ENCODE peak calls at places on chromosomes 7 and 10, in five cellular contexts. Q, Y, D, O and B are unnamed samples.

GRCh38 chr7:30688718-30689221 is 6.5 kb upstream of the CRHR2 start:
- DNase-seq in Q (no peak), Y (no peak), D (peak; percentile 16), O (no peak), B (peak; percentile 14)

GRCh38 chr7:80499350-80499955 is 12.4 kb downstream of the GNAT3 start:
- DNase-seq in Q (peak; percentile 67), Y (peak; percentile 72), D (peak; percentile 81), O (no peak), B (no peak)

GRCh38 chr10:76337641-76338040 is 906.2 kb downstream of the LRMDA start:
- DNase-seq in Q (no peak), Y (no peak), D (no peak), O (no peak), B (no peak)

GRCh38 chr7:148761499-148762278 is 63.0 kb downstream of the CUL1 start:
- DNase-seq in Q (no peak), Y (no peak), D (no peak), O (no peak), B (no peak)

GRCh38 chr10:112769611-112770370 is 180.3 kb upstream of the TCF7L2 start:
- DNase-seq in Q (no peak), Y (no peak), D (no peak), O (no peak), B (no peak)

GRCh38 chr7:91892821-91893340 is 12.4 kb upstream of the MTERF1 start:
- DNase-seq in Q (no peak), Y (no peak), D (no peak), O (no peak), B (no peak)

GRCh38 chr10:56318816-56319215 is 42.2 kb downstream of the ZWINT start:
- DNase-seq in Q (no peak), Y (no peak), D (no peak), O (no peak), B (no peak)

GRCh38 chr10:125203186-125203800 is 42.9 kb upstream of the CTBP2 start:
- DNase-seq in Q (no peak), Y (no peak), D (no peak), O (no peak), B (no peak)

GRCh38 chr7:101941481-101942383 is 124.3 kb downstream of the CUX1 start:
- DNase-seq in Q (no peak), Y (no peak), D (peak; percentile 84), O (no peak), B (peak; percentile 65)

GRCh38 chr10:33723181-33723580 is 388.7 kb upstream of the NRP1 start:
- DNase-seq in Q (no peak), Y (no peak), D (no peak), O (no peak), B (no peak)

GRCh38 chr10:13334556-13334955 is 13.5 kb downstream of the SEPHS1 start:
- DNase-seq in Q (no peak), Y (no peak), D (no peak), O (no peak), B (no peak)

GRCh38 chr10:96287392-96288105 is 16.2 kb upstream of the BLNK start:
- DNase-seq in Q (no peak), Y (peak; percentile 72), D (peak; percentile 31), O (no peak), B (no peak)

GRCh38 chr7:81776972-81777371 is 7.1 kb upstream of the HGF start:
- DNase-seq in Q (no peak), Y (peak; percentile 0), D (no peak), O (no peak), B (no peak)

GRCh38 chr10:92264249-92264648 is 26.6 kb downstream of the CPEB3 start:
- DNase-seq in Q (no peak), Y (no peak), D (no peak), O (no peak), B (no peak)

GRCh38 chr10:122116331-122116730 is 127.4 kb downstream of the TACC2 start:
- DNase-seq in Q (no peak), Y (peak; percentile 26), D (peak; percentile 75), O (no peak), B (no peak)

GRCh38 chr7:38628630-38629385 is 2.4 kb downstream of the AMPH start:
- DNase-seq in Q (no peak), Y (no peak), D (no peak), O (no peak), B (no peak)

GRCh38 chr10:22491480-22491879 is 146.2 kb downstream of the SPAG6 start:
- DNase-seq in Q (no peak), Y (no peak), D (no peak), O (no peak), B (no peak)

GRCh38 chr10:8150401-8150905 is 96.0 kb downstream of the GATA3 start:
- DNase-seq in Q (no peak), Y (no peak), D (no peak), O (no peak), B (no peak)

GRCh38 chr7:110573862-110574528 is 516.9 kb upstream of the LRRN3 start:
- DNase-seq in Q (no peak), Y (peak; percentile 10), D (peak; percentile 92), O (no peak), B (no peak)

GRCh38 chr10:118799779-118800178 is 45.0 kb upstream of the CACUL1 start:
- DNase-seq in Q (no peak), Y (no peak), D (peak; percentile 24), O (no peak), B (no peak)

GRCh38 chr10:124677871-124678565 is 66.2 kb downstream of the FAM53B start:
- DNase-seq in Q (no peak), Y (no peak), D (no peak), O (no peak), B (no peak)

GRCh38 chr10:47311900-47312662 is 10.2 kb upstream of the GDF2 start:
- DNase-seq in Q (peak; percentile 76), Y (peak; percentile 48), D (peak; percentile 76), O (peak; percentile 92), B (peak; percentile 85)

GRCh38 chr7:132383962-132384361 is 192.3 kb downstream of the PLXNA4 start:
- DNase-seq in Q (no peak), Y (no peak), D (no peak), O (no peak), B (no peak)

GRCh38 chr7:24318326-24318725 is 34.3 kb downstream of the NPY start:
- DNase-seq in Q (no peak), Y (no peak), D (peak; percentile 31), O (no peak), B (no peak)

GRCh38 chr10:96334888-96335526 is 23.8 kb downstream of the OPALIN start:
- DNase-seq in Q (no peak), Y (peak; percentile 44), D (peak; percentile 55), O (no peak), B (no peak)

GRCh38 chr7:6436385-6436685 is 11.4 kb downstream of the DAGLB start:
- DNase-seq in Q (no peak), Y (no peak), D (no peak), O (no peak), B (no peak)

GRCh38 chr7:41786943-41787342 is 84.1 kb upstream of the INHBA start:
- DNase-seq in Q (no peak), Y (no peak), D (no peak), O (no peak), B (no peak)

GRCh38 chr10:131094406-131095108 is 217.0 kb downstream of the TCERG1L start:
- DNase-seq in Q (peak; percentile 91), Y (no peak), D (peak; percentile 11), O (no peak), B (no peak)

GRCh38 chr10:83915801-83916200 is 223.5 kb upstream of the GHITM start:
- DNase-seq in Q (no peak), Y (peak; percentile 21), D (no peak), O (no peak), B (no peak)

GRCh38 chr7:126635545-126635944 is 617.2 kb downstream of the GRM8 start:
- DNase-seq in Q (no peak), Y (no peak), D (no peak), O (no peak), B (no peak)

GRCh38 chr10:8588135-8588534 is 533.6 kb downstream of the GATA3 start:
- DNase-seq in Q (no peak), Y (no peak), D (no peak), O (no peak), B (no peak)

GRCh38 chr7:110388451-110388850 is 702.5 kb upstream of the LRRN3 start:
- DNase-seq in Q (no peak), Y (no peak), D (no peak), O (no peak), B (no peak)

GRCh38 chr7:44518761-44519160 is 22.4 kb downstream of the NPC1L1 start:
- DNase-seq in Q (no peak), Y (no peak), D (no peak), O (no peak), B (no peak)

GRCh38 chr10:78986419-78986818 is 82.3 kb upstream of the ZMIZ1 start:
- DNase-seq in Q (no peak), Y (no peak), D (no peak), O (no peak), B (no peak)

GRCh38 chr7:50499092-50499491 is 48.9 kb upstream of the FIGNL1 start:
- DNase-seq in Q (no peak), Y (no peak), D (no peak), O (no peak), B (no peak)

DNA sequence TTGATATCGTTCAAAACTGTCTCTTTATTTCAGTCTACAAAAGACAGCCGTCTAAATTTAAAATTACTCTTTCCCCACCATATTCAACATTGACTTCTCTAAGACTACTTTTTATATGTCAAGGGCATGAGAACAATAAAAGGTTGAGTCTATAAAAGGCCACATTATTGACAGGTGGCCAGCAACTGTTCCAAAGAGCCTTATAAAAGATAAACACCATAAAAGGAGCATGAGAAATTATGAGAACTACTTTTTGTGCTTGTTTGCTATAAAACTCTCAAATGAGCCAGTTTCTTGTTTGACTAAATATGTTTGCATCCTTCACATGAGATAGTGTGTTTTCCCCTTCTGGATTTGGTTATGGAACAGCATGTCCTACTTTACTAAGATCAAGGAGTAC is 189.2 kb downstream of the THSD7A start:
- DNase-seq in Q (no peak), Y (no peak), D (no peak), O (no peak), B (no peak)
- TF ChIP-seq EP300 in Q (no peak), Y (no peak), D (no peak), O (no peak), B (no peak)

GRCh38 chr7:129845972-129846327 is 106.8 kb downstream of the UBE2H start:
- DNase-seq in Q (no peak), Y (no peak), D (peak; percentile 33), O (no peak), B (no peak)
- TF ChIP-seq EP300 in Q (no peak), Y (no peak), D (no peak), O (no peak), B (no peak)

GRCh38 chr7:116524609-116525297 is at the start of gene CAV1:
- DNase-seq in Q (peak; percentile 92), Y (no peak), D (peak; percentile 96), O (peak; percentile 88), B (peak; percentile 79)
- TF ChIP-seq EP300 in Q (no peak), Y (no peak), D (peak; percentile 36), O (no peak), B (no peak)

DNA sequence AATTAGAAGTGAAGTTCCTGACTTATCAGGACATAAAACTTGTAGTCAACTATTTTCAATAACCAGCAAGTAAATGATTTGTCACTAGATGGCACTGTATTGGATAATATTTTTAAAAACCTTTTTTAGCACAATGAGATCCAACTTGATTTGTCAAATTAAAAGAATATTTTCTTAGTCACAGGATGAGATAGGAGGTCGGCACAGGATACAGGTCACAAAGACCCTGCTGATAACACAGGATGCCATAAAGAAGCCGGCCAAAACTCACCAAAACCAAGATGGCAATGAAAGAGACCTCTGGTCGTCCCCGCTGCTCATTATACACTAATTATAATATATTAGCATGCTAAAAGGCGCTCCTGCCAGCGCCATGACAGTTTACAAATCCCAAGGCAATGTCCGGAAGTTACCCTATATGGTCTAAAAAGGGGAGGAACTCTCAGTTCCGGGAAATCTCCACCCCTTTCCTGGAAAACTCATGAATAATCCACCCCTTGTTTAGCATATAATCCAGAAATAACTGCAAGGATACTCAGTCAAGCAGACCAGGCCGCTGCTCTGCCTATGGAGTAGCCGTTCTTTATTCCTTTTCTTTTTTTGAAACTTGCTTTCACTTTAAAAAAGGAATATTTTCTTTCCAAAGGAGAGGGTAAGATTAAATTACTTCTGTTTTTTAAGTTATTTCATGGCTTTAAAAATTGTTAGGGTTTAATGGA is 255.7 kb upstream of the MKLN1 start:
- DNase-seq in Q (peak; percentile 61), Y (no peak), D (peak; percentile 46), O (no peak), B (peak; percentile 27)
- TF ChIP-seq EP300 in Q (peak; percentile 58), Y (no peak), D (no peak), O (no peak), B (no peak)